ENCODE peak calls at places on chromosomes 13 and 19, in six cellular contexts. M is K562, N is HCT116, T is GM12878, G is SK-N-SH, P is H1. D is an unnamed sample.

GRCh38 chr19:46574533-46574932 is 26.6 kb upstream of the CALM3 start:
- DNase-seq in G (peak; percentile 21), P (no peak), N (no peak), T (no peak), M (peak; percentile 59), D (no peak)

GRCh38 chr13:58406545-58406944 is 775.0 kb downstream of the PCDH17 start:
- DNase-seq in N (no peak), G (no peak), P (no peak), T (no peak), M (no peak), D (no peak)

GRCh38 chr13:110244096-110244830 is 62.7 kb downstream of the COL4A1 start:
- DNase-seq in N (no peak), T (no peak), P (peak; percentile 35), M (no peak), G (no peak), D (no peak)

GRCh38 chr13:96091164-96091931 is 1.4 kb downstream of the HS6ST3 start:
- DNase-seq in P (peak; percentile 72), G (peak; percentile 46), N (no peak), M (no peak), T (no peak), D (no peak)

GRCh38 chr19:31600731-31601295 is 251.6 kb upstream of the TSHZ3 start:
- DNase-seq in M (no peak), G (no peak), N (no peak), P (no peak), T (no peak), D (no peak)

GRCh38 chr19:12779162-12779993 is 4.0 kb upstream of the HOOK2 start:
- DNase-seq in M (peak; percentile 79), T (no peak), P (no peak), G (peak; percentile 76), N (no peak), D (no peak)

GRCh38 chr13:75621147-75621546 is 15.0 kb upstream of the LMO7 start:
- DNase-seq in P (no peak), G (no peak), N (no peak), M (no peak), T (no peak), D (no peak)

GRCh38 chr13:83839158-83839557 is 43.1 kb downstream of the SLITRK1 start:
- DNase-seq in N (no peak), T (no peak), G (no peak), P (no peak), M (no peak), D (no peak)

GRCh38 chr19:8056533-8056932 is 4.0 kb downstream of the CCL25 start:
- DNase-seq in N (no peak), M (no peak), P (no peak), G (no peak), T (no peak), D (no peak)

DNA sequence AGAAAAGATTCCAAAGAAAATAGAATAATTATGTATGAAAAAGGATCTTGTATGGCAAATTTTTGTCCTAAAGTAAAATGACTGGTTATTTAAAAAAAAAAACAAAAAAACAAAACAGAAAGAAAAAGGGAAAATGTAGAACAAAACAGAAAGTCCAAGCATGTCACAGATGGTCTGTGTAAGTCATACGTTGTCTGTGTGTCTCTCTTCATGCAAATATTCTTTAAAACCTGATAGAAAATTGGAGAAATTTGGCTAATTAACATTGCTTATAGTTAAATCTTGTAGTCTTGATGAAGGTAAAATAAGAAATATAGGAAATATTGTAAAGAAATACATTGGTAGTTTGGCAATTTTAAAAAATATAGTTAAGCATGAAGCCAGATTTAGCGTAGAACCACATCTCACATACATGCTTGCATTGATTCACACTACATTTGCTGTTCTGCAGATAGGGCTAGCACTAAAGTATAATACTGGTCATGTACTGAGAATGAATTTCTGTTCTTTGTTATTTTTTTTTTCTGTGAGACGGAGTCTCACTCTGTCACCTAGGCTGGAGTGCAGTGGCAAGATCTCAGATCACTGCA is 58.4 kb downstream of the SPRYD7 start:
- DNase-seq in M (no peak), G (no peak), N (no peak), T (no peak), P (no peak), D (no peak)
- TF ChIP-seq JUND in M (no peak), G (no peak), N (no peak), T (no peak), P (no peak), D (no peak)

DNA sequence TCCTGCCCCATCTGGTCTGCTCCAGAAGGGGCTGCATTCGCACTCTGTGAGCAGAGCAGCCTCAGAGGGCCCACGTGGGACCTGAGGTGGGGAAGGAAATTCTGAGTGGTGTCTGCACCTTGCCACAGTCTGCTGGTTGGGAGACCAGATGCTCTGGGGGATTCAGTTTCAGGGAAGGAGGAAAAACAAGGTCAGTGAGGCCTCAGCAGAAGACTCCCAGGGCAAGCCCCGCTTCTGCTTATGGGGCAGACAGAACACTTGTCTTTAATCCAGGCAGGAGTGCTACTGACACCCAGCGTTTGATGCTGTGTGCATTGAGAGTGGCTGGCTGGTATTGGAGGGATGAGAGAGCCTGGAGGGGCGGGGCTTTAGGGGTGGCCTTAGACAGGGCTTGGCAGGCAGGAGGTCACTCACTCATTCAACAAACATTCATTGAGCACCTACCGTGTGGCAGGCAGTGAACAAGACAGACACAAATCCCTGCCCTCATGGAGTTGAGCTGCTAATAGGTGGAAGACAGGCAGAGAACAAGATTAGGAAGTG is 4.9 kb upstream of the CLEC17A start:
- DNase-seq in M (peak; percentile 35), T (peak; percentile 53), G (peak; percentile 15), N (no peak), P (no peak), D (no peak)
- TF ChIP-seq JUND in M (no peak), T (no peak), G (no peak), N (no peak), P (no peak), D (no peak)

GRCh38 chr13:98216711-98217110 is 39.6 kb upstream of the RNF113B start:
- DNase-seq in P (no peak), N (no peak), T (peak; percentile 15), G (no peak), M (no peak), D (no peak)
- TF ChIP-seq JUND in P (no peak), N (no peak), T (no peak), G (no peak), M (no peak), D (no peak)

GRCh38 chr19:3365447-3366103 is 808 bp upstream of the NFIC start:
- DNase-seq in G (peak; percentile 82), M (peak; percentile 82), T (no peak), P (no peak), N (peak; percentile 40), D (peak; percentile 72)
- TF ChIP-seq JUND in G (no peak), M (no peak), T (no peak), P (no peak), N (no peak), D (no peak)

DNA sequence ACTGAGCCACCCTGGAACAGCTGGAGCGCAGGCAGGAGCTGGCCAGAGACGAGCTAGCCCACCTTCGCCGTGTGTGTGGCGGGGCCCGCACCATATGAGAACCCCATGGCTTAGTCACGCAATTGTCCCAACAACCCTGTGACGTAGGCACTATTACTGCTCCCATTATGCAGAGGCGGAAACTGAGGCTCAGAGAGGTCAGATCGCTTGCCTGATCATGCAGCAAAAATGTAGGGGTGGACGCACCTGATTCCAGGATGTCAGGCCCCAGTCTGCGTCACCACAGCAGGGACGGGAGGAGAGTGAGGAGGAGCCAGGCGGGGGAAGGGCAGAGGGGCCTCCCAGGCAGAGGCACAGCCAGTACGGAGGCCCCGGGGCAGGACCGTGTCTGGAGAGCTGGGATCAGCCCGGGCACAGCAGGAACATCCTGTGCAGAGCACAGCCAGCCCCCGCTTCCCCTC is 16.8 kb downstream of the PIP5K1C start:
- DNase-seq in G (no peak), M (peak; percentile 70), N (no peak), P (no peak), T (no peak), D (no peak)
- TF ChIP-seq JUND in G (no peak), M (no peak), N (no peak), P (no peak), T (no peak), D (no peak)

GRCh38 chr19:40279120-40279551 is 6.0 kb downstream of the AKT2 start:
- DNase-seq in M (no peak), N (no peak), G (peak; percentile 15), T (no peak), P (no peak), D (no peak)
- TF ChIP-seq JUND in M (no peak), N (no peak), G (no peak), T (no peak), P (no peak), D (no peak)

DNA sequence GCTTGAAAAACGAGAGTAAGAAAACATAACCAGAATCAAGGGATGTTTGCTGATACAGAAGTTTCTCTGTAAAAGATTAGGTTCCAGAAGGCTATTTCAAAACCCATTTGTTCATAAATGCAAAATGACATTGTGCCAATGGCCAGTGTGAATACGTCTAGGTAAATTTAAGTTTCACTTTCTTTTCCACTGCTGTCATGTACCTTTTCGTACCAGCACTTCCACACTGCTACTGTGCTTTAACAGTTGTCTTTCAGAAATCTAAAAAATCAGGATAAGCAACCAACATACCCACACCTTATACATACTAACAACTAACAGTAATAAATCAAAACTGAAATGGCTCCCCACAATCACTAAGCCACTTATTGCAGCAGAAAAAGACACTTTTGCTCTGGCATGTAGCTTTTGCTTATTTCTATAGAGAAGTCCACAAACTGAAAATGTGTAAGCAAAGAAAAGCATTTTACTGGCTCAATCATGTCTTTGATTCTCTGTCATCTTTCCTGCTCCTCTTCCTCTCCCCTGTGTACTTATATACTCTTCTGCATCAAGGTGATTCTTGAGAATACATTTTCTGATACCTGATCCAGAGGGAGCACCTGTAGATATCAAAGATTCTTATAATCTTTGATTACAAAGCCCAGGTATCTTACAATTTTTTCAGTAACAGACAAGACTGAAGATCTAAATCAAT is 34.3 kb downstream of the ELF1 start:
- DNase-seq in N (no peak), P (no peak), G (no peak), M (no peak), T (peak; percentile 67), D (no peak)
- TF ChIP-seq JUND in N (no peak), P (no peak), G (no peak), M (no peak), T (no peak), D (no peak)

DNA sequence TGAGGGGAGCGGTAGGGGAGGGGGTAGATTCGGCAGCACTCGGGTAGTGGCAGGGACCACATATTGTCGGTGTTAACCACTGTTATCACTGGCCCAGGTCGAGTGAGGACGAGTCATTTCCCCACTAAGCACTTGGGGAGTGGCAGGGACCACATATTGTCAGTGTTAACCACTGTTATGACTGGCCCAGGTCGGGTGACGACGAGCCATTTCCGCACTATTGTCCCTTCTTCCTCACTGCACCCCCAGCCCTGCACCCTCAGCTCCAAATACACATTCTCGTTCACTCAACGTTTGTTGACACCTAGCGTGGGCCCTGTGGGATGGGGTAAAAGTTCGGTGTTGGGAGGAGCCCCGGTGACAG is 467 bp upstream of the CLN5 start:
- DNase-seq in N (no peak), P (no peak), G (no peak), T (peak; percentile 35), M (no peak), D (no peak)
- TF ChIP-seq JUND in N (no peak), P (no peak), G (no peak), T (peak; percentile 59), M (no peak), D (no peak)

DNA sequence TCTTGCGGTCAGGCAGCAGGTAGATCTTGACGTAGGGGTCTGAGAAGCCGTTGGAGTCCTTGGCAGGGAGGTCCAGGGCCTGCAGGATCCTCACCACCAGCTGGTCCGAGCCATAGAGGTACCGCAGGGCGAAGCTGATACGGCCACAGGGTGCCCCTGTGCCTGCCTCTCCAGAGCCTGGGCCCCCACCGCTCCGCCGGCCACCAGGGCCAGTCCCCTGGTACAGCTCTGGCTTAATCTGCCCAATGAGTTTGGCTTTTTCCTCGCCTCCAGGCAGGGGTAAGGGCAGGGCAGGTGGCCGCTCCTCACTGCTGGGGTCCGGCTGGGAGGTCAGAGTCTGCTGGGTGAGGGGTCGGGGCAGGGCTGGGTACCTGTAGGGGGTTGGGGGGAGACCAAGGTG is 9.9 kb downstream of the SYT3 start:
- DNase-seq in P (no peak), M (no peak), G (no peak), T (no peak), N (no peak), D (no peak)
- TF ChIP-seq JUND in P (no peak), M (no peak), G (no peak), T (no peak), N (no peak), D (no peak)